ENCODE peak calls at places on chromosomes 13 and 19, in nine cellular contexts. B is GM04504; C is NCI-H748 treated with DMSO at 0.1 percent for 48 hours; R is activated naive CD4-positive, alpha-beta T cell treated with anti-CD3 and anti-CD28 coated beads for 36 hours; Q is activated gamma-delta T cell treated with Interleukin-2 at 50 U/mL for 16 hours; A is SIG-M5; G is AG04449; S is ELF-1; F is stimulated activated CD4-positive, alpha-beta T cell treated with anti-CD3 and anti-CD28 coated beads, Interleukin-12 subunit alpha, Interleukin-12 subunit beta, amount 100 ng/mL, for 48 hours. E is an unnamed sample.

GRCh38 chr13:40986328-40986856 is 32.7 kb downstream of the ELF1 start:
- DNase-seq in B (no peak), C (no peak), R (no peak), Q (no peak), A (no peak), G (no peak), S (no peak), F (no peak), E (no peak)

GRCh38 chr19:10113592-10113963 is 2.1 kb downstream of the P2RY11 start:
- DNase-seq in B (no peak), C (no peak), R (no peak), Q (no peak), A (no peak), G (no peak), S (peak), F (no peak), E (no peak)

GRCh38 chr13:20828540-20829364 is 55.0 kb upstream of the EEF1AKMT1 start:
- DNase-seq in B (peak), C (peak), R (peak), Q (peak), A (no peak), G (no peak), S (peak), F (no peak), E (peak)

GRCh38 chr19:32373614-32374295 is 28.3 kb downstream of the ZNF507 start:
- DNase-seq in B (peak), C (peak), R (no peak), Q (no peak), A (no peak), G (peak), S (peak), F (no peak), E (peak)

GRCh38 chr13:46339035-46339666 is 47.9 kb downstream of the RUBCNL start:
- DNase-seq in B (no peak), C (no peak), R (peak), Q (no peak), A (peak), G (no peak), S (no peak), F (no peak), E (peak)

GRCh38 chr13:52001120-52001731 is 10.0 kb downstream of the ATP7B start:
- DNase-seq in B (no peak), C (peak), R (no peak), Q (no peak), A (no peak), G (no peak), S (no peak), F (no peak), E (peak)

GRCh38 chr19:47819841-47820244 is 1.9 kb upstream of the CRX start:
- DNase-seq in B (no peak), C (no peak), R (no peak), Q (no peak), A (no peak), G (no peak), S (peak), F (no peak), E (no peak)

GRCh38 chr13:32191452-32191998 is 123.6 kb downstream of the ZAR1L start:
- DNase-seq in B (no peak), C (no peak), R (no peak), Q (no peak), A (no peak), G (no peak), S (no peak), F (no peak), E (no peak)

GRCh38 chr19:52592301-52592700 is 22.2 kb downstream of the ZNF701 start:
- DNase-seq in B (no peak), C (no peak), R (peak), Q (no peak), A (no peak), G (no peak), S (no peak), F (no peak), E (no peak)

GRCh38 chr13:110027470-110028240 is 241.3 kb upstream of the IRS2 start:
- DNase-seq in B (no peak), C (no peak), R (no peak), Q (no peak), A (no peak), G (no peak), S (no peak), F (no peak), E (no peak)

GRCh38 chr19:44603201-44603945 is 10.0 kb upstream of the IGSF23 start:
- DNase-seq in B (peak), C (no peak), R (no peak), Q (no peak), A (no peak), G (peak), S (peak), F (no peak), E (peak)

GRCh38 chr13:114099918-114100445 is 32.4 kb downstream of the RASA3 start:
- DNase-seq in B (no peak), C (no peak), R (no peak), Q (peak), A (no peak), G (no peak), S (peak), F (no peak), E (peak)

GRCh38 chr13:44259045-44260042 is 114.3 kb upstream of the SERP2 start:
- DNase-seq in B (no peak), C (no peak), R (peak), Q (peak), A (peak), G (no peak), S (no peak), F (peak), E (peak)

GRCh38 chr13:22828081-22828480 is 352.7 kb upstream of the SGCG start:
- DNase-seq in B (no peak), C (no peak), R (no peak), Q (no peak), A (no peak), G (no peak), S (no peak), F (no peak), E (no peak)

GRCh38 chr19:1079566-1080111 is 12.7 kb downstream of the ARHGAP45 start:
- DNase-seq in B (no peak), C (no peak), R (peak), Q (no peak), A (no peak), G (no peak), S (peak), F (peak), E (no peak)

GRCh38 chr13:77698211-77699058 is 948 bp downstream of the SLAIN1 start:
- DNase-seq in B (no peak), C (peak), R (peak), Q (peak), A (no peak), G (no peak), S (peak), F (no peak), E (peak)

GRCh38 chr13:93147946-93148345 is 78.7 kb upstream of the GPC6 start:
- DNase-seq in B (no peak), C (no peak), R (no peak), Q (no peak), A (no peak), G (no peak), S (no peak), F (no peak), E (no peak)

GRCh38 chr13:113769881-113770280 is 10.9 kb downstream of the TMEM255B start:
- DNase-seq in B (no peak), C (no peak), R (no peak), Q (no peak), A (no peak), G (no peak), S (no peak), F (no peak), E (no peak)

GRCh38 chr13:27004866-27005265 is 166.7 kb downstream of the USP12 start:
- DNase-seq in B (no peak), C (no peak), R (no peak), Q (no peak), A (no peak), G (no peak), S (no peak), F (no peak), E (no peak)

GRCh38 chr13:42633495-42633894 is 59.5 kb downstream of the TNFSF11 start:
- DNase-seq in B (no peak), C (no peak), R (no peak), Q (no peak), A (no peak), G (no peak), S (no peak), F (no peak), E (no peak)

GRCh38 chr13:39559838-39560237 is 43.2 kb downstream of the LHFPL6 start:
- DNase-seq in B (no peak), C (no peak), R (no peak), Q (no peak), A (no peak), G (no peak), S (no peak), F (no peak), E (no peak)

GRCh38 chr19:9673912-9674668 is 810 bp downstream of the ZNF562 start:
- DNase-seq in B (no peak), C (no peak), R (peak), Q (no peak), A (no peak), G (no peak), S (peak), F (peak), E (peak)

GRCh38 chr19:8210660-8211101 is 1.5 kb downstream of the CERS4 start:
- DNase-seq in B (no peak), C (no peak), R (no peak), Q (no peak), A (no peak), G (no peak), S (peak), F (no peak), E (no peak)

E was measured in EL.